ENCODE peak calls at places on chromosomes 1 and 21, in eight cellular contexts. O is neural progenitor cell, P is MM.1S, A is upper lobe of right lung, E is thoracic aorta, V is dorsolateral prefrontal cortex, F is aorta, X is IMR-90. D is an unnamed sample.
A peak's percentile ranks its signal among the peaks of the same experiment; 100 is the strongest.

GRCh38 chr1:244653439-244654283 is 735 bp downstream of the DESI2 start:
- DNase-seq in O (peak; percentile 25), P (peak; percentile 9), A (no peak), E (no peak), V (no peak), F (no peak), X (peak; percentile 31), D (no peak)

GRCh38 chr1:28480308-28480707 is 25.5 kb upstream of the RCC1 start:
- DNase-seq in O (no peak), P (no peak), A (no peak), E (no peak), V (no peak), F (no peak), X (no peak), D (no peak)

GRCh38 chr1:31744165-31744888 is 19.8 kb downstream of the ADGRB2 start:
- DNase-seq in O (no peak), P (peak; percentile 95), A (no peak), E (no peak), V (no peak), F (no peak), X (no peak), D (no peak)

GRCh38 chr21:43727571-43728466 is 8.9 kb downstream of the PDXK start:
- DNase-seq in O (no peak), P (no peak), A (peak; percentile 88), E (no peak), V (no peak), F (peak; percentile 77), X (peak; percentile 22), D (no peak)

GRCh38 chr1:41980872-41981653 is 62.3 kb upstream of the HIVEP3 start:
- DNase-seq in O (no peak), P (no peak), A (no peak), E (no peak), V (no peak), F (no peak), X (no peak), D (no peak)

GRCh38 chr1:212525479-212526110 is 83.0 kb upstream of the ATF3 start:
- DNase-seq in O (no peak), P (no peak), A (no peak), E (no peak), V (no peak), F (no peak), X (peak; percentile 62), D (no peak)

GRCh38 chr1:40772146-40772770 is 11.3 kb upstream of the KCNQ4 start:
- DNase-seq in O (no peak), P (no peak), A (no peak), E (no peak), V (no peak), F (no peak), X (no peak), D (no peak)

GRCh38 chr1:169550294-169550693 is 36.0 kb downstream of the F5 start:
- DNase-seq in O (peak; percentile 51), P (peak; percentile 74), A (no peak), E (no peak), V (no peak), F (no peak), X (peak; percentile 38), D (no peak)

GRCh38 chr21:38766987-38767722 is 38.6 kb upstream of the ETS2 start:
- DNase-seq in O (no peak), P (peak; percentile 99), A (peak; percentile 69), E (no peak), V (no peak), F (no peak), X (no peak), D (no peak)

GRCh38 chr1:40795811-40796586 is 12.4 kb downstream of the KCNQ4 start:
- DNase-seq in O (no peak), P (no peak), A (no peak), E (no peak), V (no peak), F (no peak), X (no peak), D (no peak)

GRCh38 chr1:213423585-213423984 is 372.5 kb downstream of the RPS6KC1 start:
- DNase-seq in O (peak; percentile 53), P (no peak), A (no peak), E (no peak), V (no peak), F (no peak), X (no peak), D (no peak)

GRCh38 chr1:112373841-112374240 is 22.2 kb upstream of the CTTNBP2NL start:
- DNase-seq in O (no peak), P (no peak), A (no peak), E (no peak), V (no peak), F (no peak), X (no peak), D (no peak)

GRCh38 chr1:21280011-21280471 is 10.2 kb downstream of the ECE1 start:
- DNase-seq in O (no peak), P (no peak), A (no peak), E (no peak), V (no peak), F (no peak), X (no peak), D (no peak)

GRCh38 chr1:38046884-38047602 is 450 bp upstream of the POU3F1 start:
- DNase-seq in O (peak; percentile 91), P (peak; percentile 88), A (peak; percentile 90), E (peak; percentile 68), V (peak; percentile 90), F (peak; percentile 90), X (peak; percentile 67), D (peak; percentile 76)

GRCh38 chr1:41416081-41416480 is 54.8 kb downstream of the FOXO6 start:
- DNase-seq in O (no peak), P (no peak), A (no peak), E (no peak), V (no peak), F (no peak), X (no peak), D (no peak)

GRCh38 chr1:217910791-217911320 is 279.7 kb downstream of the SPATA17 start:
- DNase-seq in O (no peak), P (no peak), A (no peak), E (no peak), V (no peak), F (no peak), X (no peak), D (no peak)

GRCh38 chr1:75908717-75909152 is 23.5 kb downstream of the ASB17 start:
- DNase-seq in O (peak; percentile 63), P (peak; percentile 36), A (no peak), E (no peak), V (no peak), F (no peak), X (peak; percentile 50), D (no peak)

GRCh38 chr1:160217466-160218165 is 12.4 kb downstream of the PEA15 start:
- DNase-seq in O (no peak), P (no peak), A (no peak), E (no peak), V (no peak), F (peak; percentile 61), X (no peak), D (peak; percentile 30)

GRCh38 chr1:155277896-155278688 is 829 bp downstream of the HCN3 start:
- DNase-seq in O (peak; percentile 91), P (peak; percentile 73), A (peak; percentile 79), E (no peak), V (no peak), F (peak; percentile 71), X (peak; percentile 15), D (no peak)

DNA sequence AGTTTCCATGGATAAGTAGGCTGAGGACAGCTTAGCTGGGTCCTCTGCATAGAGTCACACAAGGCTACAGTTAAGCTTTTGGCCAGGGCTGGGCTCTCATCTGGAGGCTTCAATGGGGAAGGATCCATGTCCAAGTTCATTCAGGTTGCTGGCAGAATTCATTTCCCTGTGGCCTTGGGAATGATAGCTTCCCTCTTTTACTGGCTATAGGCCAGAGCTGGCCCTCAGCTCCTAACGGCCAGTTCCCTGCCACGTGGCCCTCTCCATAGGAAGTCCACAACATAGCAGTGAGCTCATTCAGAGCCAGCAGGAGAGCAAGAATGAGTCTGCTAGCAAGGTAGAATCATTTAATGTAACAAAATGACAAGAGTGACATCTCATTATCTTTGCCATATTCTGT is 15.1 kb upstream of the PODN start:
- DNase-seq in O (no peak), P (no peak), A (no peak), E (no peak), V (no peak), F (peak; percentile 54), X (peak; percentile 64), D (no peak)
- H3K27ac ChIP-seq in O (no peak overlapping the region), P (no peak overlapping the region), A (no peak overlapping the region), E (no peak overlapping the region), V (no peak overlapping the region), F (no peak overlapping the region), X (peak overlapping the region; percentile 15), D (no peak overlapping the region)

DNA sequence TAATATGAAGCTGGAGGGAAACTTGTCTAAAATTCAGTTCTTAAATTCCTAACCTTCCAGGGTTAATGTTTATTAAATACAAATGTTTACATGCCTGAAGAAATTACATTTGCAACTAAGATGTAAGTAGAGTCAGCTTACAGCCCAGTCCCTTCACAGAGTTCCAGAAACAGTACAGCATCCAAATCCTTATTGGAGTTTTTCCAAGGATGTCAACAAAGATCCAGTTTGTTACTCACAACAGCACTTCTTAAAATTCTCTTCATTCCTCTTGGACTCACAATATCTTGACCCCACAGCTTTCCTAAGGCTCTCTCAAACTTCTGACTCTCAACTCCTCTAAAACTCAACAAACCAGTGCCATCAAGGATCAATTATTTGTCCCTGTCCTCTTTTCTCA is 50.1 kb upstream of the RWDD3 start:
- DNase-seq in O (no peak), P (no peak), A (no peak), E (no peak), V (no peak), F (no peak), X (peak; percentile 29), D (no peak)
- H3K27ac ChIP-seq in O (no peak overlapping the region), P (no peak overlapping the region), A (no peak overlapping the region), E (no peak overlapping the region), V (no peak overlapping the region), F (no peak overlapping the region), X (peak overlapping the region; percentile 55), D (no peak overlapping the region)

GRCh38 chr1:172931846-172932245 is 118.9 kb downstream of the TNFSF18 start:
- DNase-seq in O (no peak), P (no peak), A (no peak), E (no peak), V (no peak), F (no peak), X (no peak), D (no peak)
- H3K27ac ChIP-seq in O (no peak overlapping the region), P (no peak overlapping the region), A (no peak overlapping the region), E (no peak overlapping the region), V (no peak overlapping the region), F (no peak overlapping the region), X (peak overlapping the region; percentile 62), D (no peak overlapping the region)

GRCh38 chr1:59433440-59433813 is 136.5 kb downstream of the FGGY start:
- DNase-seq in O (no peak), P (no peak), A (no peak), E (no peak), V (no peak), F (peak; percentile 55), X (no peak), D (no peak)

GRCh38 chr1:59432531-59433439 is 135.9 kb downstream of the FGGY start:
- DNase-seq in O (no peak), P (no peak), A (no peak), E (no peak), V (no peak), F (no peak), X (no peak), D (no peak)

GRCh38 chr1:59438058-59438560 is 141.2 kb downstream of the FGGY start:
- DNase-seq in O (no peak), P (no peak), A (no peak), E (no peak), V (no peak), F (no peak), X (no peak), D (no peak)

GRCh38 chr1:59434336-59434735 is 137.4 kb downstream of the FGGY start:
- DNase-seq in O (no peak), P (no peak), A (no peak), E (no peak), V (no peak), F (peak; percentile 51), X (no peak), D (no peak)

GRCh38 chr1:59436637-59437036 is 139.7 kb downstream of the FGGY start:
- DNase-seq in O (no peak), P (no peak), A (no peak), E (no peak), V (no peak), F (no peak), X (no peak), D (no peak)
- H3K27ac ChIP-seq in O (no peak overlapping the region), P (no peak overlapping the region), A (no peak overlapping the region), E (no peak overlapping the region), V (no peak overlapping the region), F (no peak overlapping the region), X (no peak overlapping the region), D (no peak overlapping the region)